ENCODE peak calls at places on chromosome 2, in ten cellular contexts. B, J, F, U, M, O, W, Z, S and L are unnamed samples.

GRCh38 chr2:46268196-46268595 is 29.0 kb upstream of the EPAS1 start:
- DNase-seq in S (peak; percentile 63), B (no peak), Z (no peak), J (no peak), O (no peak), W (no peak), U (no peak), M (no peak), F (no peak), L (no peak)

GRCh38 chr2:214899751-214900150 is 90.3 kb upstream of the BARD1 start:
- DNase-seq in J (no peak), M (no peak), Z (no peak), U (no peak), F (no peak), B (no peak), W (no peak), O (no peak), S (no peak), L (no peak)

GRCh38 chr2:148927010-148927409 is 52.0 kb downstream of the KIF5C start:
- DNase-seq in Z (no peak), O (no peak), U (no peak), S (no peak), W (no peak), F (no peak), B (peak; percentile 22), J (no peak), M (no peak), L (no peak)

GRCh38 chr2:109331081-109331480 is 202.1 kb downstream of the SH3RF3 start:
- DNase-seq in J (no peak), W (no peak), M (no peak), Z (no peak), B (no peak), U (no peak), F (no peak), O (no peak), S (no peak), L (no peak)

GRCh38 chr2:229511524-229511923 is 202.8 kb downstream of the DNER start:
- DNase-seq in B (no peak), Z (no peak), M (no peak), U (no peak), J (no peak), O (no peak), S (no peak), F (no peak), W (no peak), L (no peak)

GRCh38 chr2:70035344-70035844 is 51.9 kb upstream of the PCBP1 start:
- DNase-seq in U (no peak), W (no peak), Z (no peak), O (no peak), M (peak; percentile 16), S (no peak), F (no peak), J (no peak), B (no peak), L (no peak)

GRCh38 chr2:191030521-191031154 is 16.7 kb upstream of the STAT1 start:
- DNase-seq in B (no peak), J (no peak), Z (no peak), M (no peak), F (no peak), W (no peak), O (peak; percentile 72), S (peak; percentile 68), U (no peak), L (no peak)

GRCh38 chr2:10900216-10901109 is 11.3 kb upstream of the KCNF1 start:
- DNase-seq in B (no peak), J (no peak), F (no peak), M (no peak), S (no peak), O (peak; percentile 9), U (no peak), Z (no peak), W (no peak), L (no peak)

GRCh38 chr2:160868891-160869290 is 291.3 kb upstream of the TANK start:
- DNase-seq in Z (no peak), U (no peak), M (no peak), W (no peak), O (peak; percentile 41), J (no peak), B (no peak), S (peak; percentile 29), F (no peak), L (no peak)

GRCh38 chr2:44770221-44771187 is 171.0 kb upstream of the SIX3 start:
- DNase-seq in U (no peak), O (no peak), M (no peak), S (no peak), W (no peak), J (no peak), Z (no peak), B (no peak), F (no peak), L (peak; percentile 41)

GRCh38 chr2:198143793-198144192 is 339.4 kb downstream of the PLCL1 start:
- DNase-seq in U (no peak), S (no peak), J (no peak), Z (no peak), W (no peak), F (no peak), B (no peak), O (no peak), M (no peak), L (no peak)